ENCODE peak calls at places on chromosomes 1 and 21, in seven cellular contexts. One of them, this sample, is unnamed.

GRCh38 chr1:29236743-29236992 is 346 bp downstream of the PTPRU start:
- DNase-seq in fibroblast of pulmonary artery: peak; percentile 36
- DNase-seq in brain microvascular endothelial cell: peak; percentile 16
- DNase-seq in psoas muscle: peak; percentile 27
- DNase-seq in fibroblast of mammary gland: no peak
- DNase-seq in cardiac muscle cell: no peak
- DNase-seq in AG09319: no peak
- DNase-seq in this sample: peak; percentile 13

GRCh38 chr1:109391626-109392025 is 6.1 kb downstream of the SORT1 start:
- DNase-seq in fibroblast of pulmonary artery: no peak
- DNase-seq in AG09319: no peak
- DNase-seq in brain microvascular endothelial cell: no peak
- DNase-seq in cardiac muscle cell: no peak
- DNase-seq in fibroblast of mammary gland: no peak
- DNase-seq in psoas muscle: no peak
- DNase-seq in this sample: no peak

GRCh38 chr1:10374442-10374860 is 24.4 kb upstream of the PGD start:
- DNase-seq in brain microvascular endothelial cell: no peak
- DNase-seq in AG09319: no peak
- DNase-seq in cardiac muscle cell: peak; percentile 35
- DNase-seq in psoas muscle: no peak
- DNase-seq in fibroblast of pulmonary artery: peak; percentile 33
- DNase-seq in fibroblast of mammary gland: peak; percentile 6
- DNase-seq in this sample: peak; percentile 31

GRCh38 chr1:115412286-115412685 is 74.2 kb upstream of the NGF start:
- DNase-seq in brain microvascular endothelial cell: no peak
- DNase-seq in psoas muscle: no peak
- DNase-seq in fibroblast of mammary gland: peak; percentile 51
- DNase-seq in cardiac muscle cell: no peak
- DNase-seq in AG09319: no peak
- DNase-seq in fibroblast of pulmonary artery: no peak
- DNase-seq in this sample: peak; percentile 26

GRCh38 chr1:160866861-160867260 is 4.2 kb upstream of the CD244 start:
- DNase-seq in fibroblast of pulmonary artery: no peak
- DNase-seq in psoas muscle: no peak
- DNase-seq in AG09319: no peak
- DNase-seq in brain microvascular endothelial cell: no peak
- DNase-seq in fibroblast of mammary gland: no peak
- DNase-seq in cardiac muscle cell: peak; percentile 30
- DNase-seq in this sample: no peak

GRCh38 chr1:211036701-211037494 is 97.0 kb downstream of the KCNH1 start:
- DNase-seq in brain microvascular endothelial cell: peak; percentile 95
- DNase-seq in cardiac muscle cell: peak; percentile 0
- DNase-seq in psoas muscle: no peak
- DNase-seq in fibroblast of mammary gland: peak; percentile 76
- DNase-seq in AG09319: peak; percentile 75
- DNase-seq in fibroblast of pulmonary artery: peak; percentile 14
- DNase-seq in this sample: peak; percentile 92

GRCh38 chr1:39568208-39568607 is 8.4 kb downstream of the PABPC4 start:
- DNase-seq in psoas muscle: no peak
- DNase-seq in fibroblast of mammary gland: no peak
- DNase-seq in AG09319: no peak
- DNase-seq in cardiac muscle cell: no peak
- DNase-seq in brain microvascular endothelial cell: no peak
- DNase-seq in fibroblast of pulmonary artery: no peak
- DNase-seq in this sample: no peak

GRCh38 chr21:29342394-29342957 is 43.8 kb downstream of the BACH1 start:
- DNase-seq in cardiac muscle cell: peak; percentile 91
- DNase-seq in AG09319: peak; percentile 77
- DNase-seq in brain microvascular endothelial cell: peak; percentile 96
- DNase-seq in fibroblast of pulmonary artery: peak; percentile 96
- DNase-seq in fibroblast of mammary gland: peak; percentile 100
- DNase-seq in psoas muscle: peak; percentile 84
- DNase-seq in this sample: peak; percentile 92

GRCh38 chr1:8844421-8845063 is 27.1 kb upstream of the RERE start:
- DNase-seq in psoas muscle: peak; percentile 48
- DNase-seq in cardiac muscle cell: peak; percentile 30
- DNase-seq in brain microvascular endothelial cell: no peak
- DNase-seq in AG09319: no peak
- DNase-seq in fibroblast of pulmonary artery: no peak
- DNase-seq in fibroblast of mammary gland: no peak
- DNase-seq in this sample: no peak

GRCh38 chr1:165253818-165254254 is 102.7 kb downstream of the LMX1A start:
- DNase-seq in cardiac muscle cell: no peak
- DNase-seq in AG09319: no peak
- DNase-seq in fibroblast of mammary gland: no peak
- DNase-seq in fibroblast of pulmonary artery: no peak
- DNase-seq in brain microvascular endothelial cell: no peak
- DNase-seq in psoas muscle: no peak
- DNase-seq in this sample: no peak

GRCh38 chr1:229075217-229075616 is 195.7 kb upstream of the RAB4A start:
- DNase-seq in brain microvascular endothelial cell: no peak
- DNase-seq in cardiac muscle cell: no peak
- DNase-seq in fibroblast of pulmonary artery: no peak
- DNase-seq in AG09319: no peak
- DNase-seq in psoas muscle: no peak
- DNase-seq in fibroblast of mammary gland: no peak
- DNase-seq in this sample: no peak

GRCh38 chr1:205270764-205271163 is 43.0 kb downstream of the TMCC2 start:
- DNase-seq in fibroblast of pulmonary artery: peak; percentile 34
- DNase-seq in AG09319: no peak
- DNase-seq in brain microvascular endothelial cell: peak; percentile 46
- DNase-seq in fibroblast of mammary gland: peak; percentile 70
- DNase-seq in psoas muscle: no peak
- DNase-seq in cardiac muscle cell: no peak
- DNase-seq in this sample: no peak

GRCh38 chr21:33384851-33385331 is 18.3 kb upstream of the IFNGR2 start:
- DNase-seq in fibroblast of pulmonary artery: no peak
- DNase-seq in fibroblast of mammary gland: no peak
- DNase-seq in psoas muscle: no peak
- DNase-seq in cardiac muscle cell: no peak
- DNase-seq in brain microvascular endothelial cell: no peak
- DNase-seq in AG09319: no peak
- DNase-seq in this sample: no peak

GRCh38 chr1:178094752-178095645 is 1.1 kb downstream of the RASAL2 start:
- DNase-seq in fibroblast of mammary gland: peak; percentile 51
- DNase-seq in AG09319: no peak
- DNase-seq in fibroblast of pulmonary artery: peak; percentile 42
- DNase-seq in psoas muscle: no peak
- DNase-seq in brain microvascular endothelial cell: peak; percentile 35
- DNase-seq in cardiac muscle cell: peak; percentile 46
- DNase-seq in this sample: peak; percentile 90

GRCh38 chr1:93723733-93724270 is 42.2 kb upstream of the BCAR3 start:
- DNase-seq in AG09319: no peak
- DNase-seq in psoas muscle: no peak
- DNase-seq in brain microvascular endothelial cell: no peak
- DNase-seq in fibroblast of pulmonary artery: no peak
- DNase-seq in cardiac muscle cell: no peak
- DNase-seq in fibroblast of mammary gland: no peak
- DNase-seq in this sample: no peak

GRCh38 chr1:171983584-171983983 is 142.3 kb downstream of the DNM3 start:
- DNase-seq in fibroblast of pulmonary artery: peak; percentile 62
- DNase-seq in cardiac muscle cell: peak; percentile 58
- DNase-seq in fibroblast of mammary gland: peak; percentile 51
- DNase-seq in psoas muscle: no peak
- DNase-seq in brain microvascular endothelial cell: no peak
- DNase-seq in AG09319: peak; percentile 10
- DNase-seq in this sample: peak; percentile 57

GRCh38 chr1:10813801-10814200 is 17.4 kb upstream of the CASZ1 start:
- DNase-seq in brain microvascular endothelial cell: no peak
- DNase-seq in cardiac muscle cell: no peak
- DNase-seq in fibroblast of pulmonary artery: no peak
- DNase-seq in fibroblast of mammary gland: no peak
- DNase-seq in psoas muscle: no peak
- DNase-seq in AG09319: no peak
- DNase-seq in this sample: no peak

GRCh38 chr1:59971464-59971911 is 44.9 kb upstream of the CYP2J2 start:
- DNase-seq in AG09319: no peak
- DNase-seq in fibroblast of pulmonary artery: peak; percentile 64
- DNase-seq in cardiac muscle cell: peak; percentile 69
- DNase-seq in fibroblast of mammary gland: peak; percentile 62
- DNase-seq in psoas muscle: peak; percentile 62
- DNase-seq in brain microvascular endothelial cell: peak; percentile 64
- DNase-seq in this sample: peak; percentile 56

GRCh38 chr1:33339413-33339812 is 18.5 kb upstream of the A3GALT2 start:
- DNase-seq in psoas muscle: peak; percentile 67
- DNase-seq in fibroblast of pulmonary artery: no peak
- DNase-seq in AG09319: no peak
- DNase-seq in fibroblast of mammary gland: peak; percentile 56
- DNase-seq in brain microvascular endothelial cell: no peak
- DNase-seq in cardiac muscle cell: peak; percentile 52
- DNase-seq in this sample: no peak

GRCh38 chr1:222582099-222582774 is 7.5 kb downstream of the TAF1A start:
- DNase-seq in fibroblast of mammary gland: peak; percentile 62
- DNase-seq in psoas muscle: no peak
- DNase-seq in cardiac muscle cell: peak; percentile 4
- DNase-seq in brain microvascular endothelial cell: no peak
- DNase-seq in fibroblast of pulmonary artery: peak; percentile 10
- DNase-seq in AG09319: no peak
- DNase-seq in this sample: peak; percentile 34

GRCh38 chr1:233664254-233664653 is 50.3 kb downstream of the KCNK1 start:
- DNase-seq in fibroblast of mammary gland: no peak
- DNase-seq in AG09319: no peak
- DNase-seq in fibroblast of pulmonary artery: no peak
- DNase-seq in psoas muscle: no peak
- DNase-seq in brain microvascular endothelial cell: no peak
- DNase-seq in cardiac muscle cell: no peak
- DNase-seq in this sample: no peak

GRCh38 chr21:36859744-36860501 is 106.5 kb downstream of the HLCS start:
- DNase-seq in fibroblast of mammary gland: peak; percentile 45
- DNase-seq in cardiac muscle cell: peak; percentile 55
- DNase-seq in AG09319: no peak
- DNase-seq in brain microvascular endothelial cell: peak; percentile 49
- DNase-seq in psoas muscle: peak; percentile 72
- DNase-seq in fibroblast of pulmonary artery: peak; percentile 54
- DNase-seq in this sample: peak; percentile 47

GRCh38 chr1:33180226-33181037 is 1.4 kb downstream of the TRIM62 start:
- DNase-seq in AG09319: peak; percentile 50
- DNase-seq in cardiac muscle cell: peak; percentile 91
- DNase-seq in fibroblast of mammary gland: peak; percentile 73
- DNase-seq in psoas muscle: peak; percentile 95
- DNase-seq in fibroblast of pulmonary artery: peak; percentile 80
- DNase-seq in brain microvascular endothelial cell: peak; percentile 78
- DNase-seq in this sample: peak; percentile 78

GRCh38 chr1:109266965-109267364 is 16.0 kb downstream of the PSRC1 start:
- DNase-seq in brain microvascular endothelial cell: peak; percentile 46
- DNase-seq in cardiac muscle cell: peak; percentile 71
- DNase-seq in fibroblast of mammary gland: peak; percentile 50
- DNase-seq in psoas muscle: no peak
- DNase-seq in AG09319: no peak
- DNase-seq in fibroblast of pulmonary artery: peak; percentile 55
- DNase-seq in this sample: peak; percentile 63

GRCh38 chr1:214833357-214833756 is 230.4 kb downstream of the CENPF start:
- DNase-seq in psoas muscle: no peak
- DNase-seq in fibroblast of pulmonary artery: no peak
- DNase-seq in fibroblast of mammary gland: peak; percentile 79
- DNase-seq in AG09319: peak; percentile 41
- DNase-seq in cardiac muscle cell: peak; percentile 4
- DNase-seq in brain microvascular endothelial cell: peak; percentile 81
- DNase-seq in this sample: peak; percentile 91

GRCh38 chr1:78277253-78277652 is 213.5 kb upstream of the PTGFR start:
- DNase-seq in AG09319: no peak
- DNase-seq in fibroblast of mammary gland: peak; percentile 90
- DNase-seq in cardiac muscle cell: peak; percentile 61
- DNase-seq in brain microvascular endothelial cell: peak; percentile 86
- DNase-seq in fibroblast of pulmonary artery: peak; percentile 49
- DNase-seq in psoas muscle: no peak
- DNase-seq in this sample: peak; percentile 84

GRCh38 chr1:233627823-233628222 is 13.9 kb downstream of the KCNK1 start:
- DNase-seq in cardiac muscle cell: no peak
- DNase-seq in psoas muscle: no peak
- DNase-seq in fibroblast of pulmonary artery: no peak
- DNase-seq in brain microvascular endothelial cell: no peak
- DNase-seq in AG09319: no peak
- DNase-seq in fibroblast of mammary gland: no peak
- DNase-seq in this sample: no peak

GRCh38 chr21:38037416-38037815 is 121.2 kb upstream of the KCNJ6 start:
- DNase-seq in psoas muscle: no peak
- DNase-seq in AG09319: no peak
- DNase-seq in fibroblast of mammary gland: no peak
- DNase-seq in fibroblast of pulmonary artery: peak; percentile 55
- DNase-seq in brain microvascular endothelial cell: no peak
- DNase-seq in cardiac muscle cell: no peak
- DNase-seq in this sample: peak; percentile 3

GRCh38 chr1:4517559-4517958 is 136.8 kb upstream of the AJAP1 start:
- DNase-seq in fibroblast of mammary gland: no peak
- DNase-seq in AG09319: no peak
- DNase-seq in brain microvascular endothelial cell: no peak
- DNase-seq in fibroblast of pulmonary artery: no peak
- DNase-seq in psoas muscle: no peak
- DNase-seq in cardiac muscle cell: no peak
- DNase-seq in this sample: no peak

GRCh38 chr1:149927535-149928387 is at the start of gene SF3B4:
- DNase-seq in fibroblast of pulmonary artery: peak; percentile 92
- DNase-seq in cardiac muscle cell: peak; percentile 95
- DNase-seq in brain microvascular endothelial cell: peak; percentile 91
- DNase-seq in psoas muscle: peak; percentile 96
- DNase-seq in AG09319: peak; percentile 74
- DNase-seq in fibroblast of mammary gland: peak; percentile 87
- DNase-seq in this sample: peak; percentile 91
- TF ChIP-seq CTCF in fibroblast of pulmonary artery: no peak
- TF ChIP-seq CTCF in cardiac muscle cell: no peak
- TF ChIP-seq CTCF in brain microvascular endothelial cell: no peak
- TF ChIP-seq CTCF in psoas muscle: peak; percentile 13
- TF ChIP-seq CTCF in AG09319: no peak
- TF ChIP-seq CTCF in fibroblast of mammary gland: no peak
- TF ChIP-seq CTCF in this sample: no peak

DNA sequence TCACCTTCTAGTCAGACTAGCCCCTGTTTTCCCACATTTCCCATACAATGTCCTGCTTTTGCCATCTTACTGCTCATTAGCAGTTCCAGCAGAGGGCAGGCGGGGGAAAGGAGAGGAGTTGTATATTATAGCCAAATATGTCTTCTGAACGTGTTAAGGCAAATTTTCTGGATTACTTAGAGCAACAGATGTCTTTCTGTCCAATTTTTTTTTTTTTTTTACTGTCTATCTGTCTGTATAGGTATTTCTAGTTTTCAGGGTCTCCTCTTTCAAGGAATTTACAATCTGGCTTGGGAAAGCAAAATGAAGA is 30.0 kb upstream of the DDAH1 start:
- DNase-seq in cardiac muscle cell: peak; percentile 54
- DNase-seq in fibroblast of mammary gland: peak; percentile 46
- DNase-seq in fibroblast of pulmonary artery: peak; percentile 45
- DNase-seq in psoas muscle: no peak
- DNase-seq in brain microvascular endothelial cell: no peak
- DNase-seq in AG09319: no peak
- DNase-seq in this sample: peak; percentile 44
- TF ChIP-seq CTCF in cardiac muscle cell: peak; percentile 39
- TF ChIP-seq CTCF in fibroblast of mammary gland: peak; percentile 30
- TF ChIP-seq CTCF in fibroblast of pulmonary artery: peak; percentile 43
- TF ChIP-seq CTCF in psoas muscle: peak; percentile 25
- TF ChIP-seq CTCF in brain microvascular endothelial cell: peak; percentile 64
- TF ChIP-seq CTCF in AG09319: peak; percentile 16
- TF ChIP-seq CTCF in this sample: peak; percentile 46

GRCh38 chr1:65197636-65198035 is 49.6 kb downstream of the AK4 start:
- DNase-seq in cardiac muscle cell: no peak
- DNase-seq in AG09319: no peak
- DNase-seq in psoas muscle: no peak
- DNase-seq in fibroblast of mammary gland: peak; percentile 23
- DNase-seq in fibroblast of pulmonary artery: no peak
- DNase-seq in brain microvascular endothelial cell: no peak
- DNase-seq in this sample: no peak
- TF ChIP-seq CTCF in cardiac muscle cell: no peak
- TF ChIP-seq CTCF in AG09319: no peak
- TF ChIP-seq CTCF in psoas muscle: no peak
- TF ChIP-seq CTCF in fibroblast of mammary gland: no peak
- TF ChIP-seq CTCF in fibroblast of pulmonary artery: no peak
- TF ChIP-seq CTCF in brain microvascular endothelial cell: no peak
- TF ChIP-seq CTCF in this sample: no peak

GRCh38 chr1:226649780-226650179 is 89.3 kb downstream of the ITPKB start:
- DNase-seq in fibroblast of mammary gland: peak; percentile 50
- DNase-seq in fibroblast of pulmonary artery: peak; percentile 43
- DNase-seq in cardiac muscle cell: peak; percentile 41
- DNase-seq in AG09319: no peak
- DNase-seq in brain microvascular endothelial cell: no peak
- DNase-seq in psoas muscle: peak; percentile 14
- DNase-seq in this sample: peak; percentile 46
- TF ChIP-seq CTCF in fibroblast of mammary gland: peak; percentile 33
- TF ChIP-seq CTCF in fibroblast of pulmonary artery: peak; percentile 30
- TF ChIP-seq CTCF in cardiac muscle cell: peak; percentile 26
- TF ChIP-seq CTCF in AG09319: peak; percentile 31
- TF ChIP-seq CTCF in brain microvascular endothelial cell: peak; percentile 36
- TF ChIP-seq CTCF in psoas muscle: no peak
- TF ChIP-seq CTCF in this sample: peak; percentile 50

This sample was measured in AG10803.